ENCODE peak calls at places on chromosomes 13 and 19, in seven cellular contexts. Q, H, M, B, W, O and V are unnamed samples.

GRCh38 chr19:50992666-50993035 is 8.8 kb downstream of the KLK8 start:
- DNase-seq in H (no peak), Q (no peak), B (no peak), O (no peak), M (no peak), W (no peak), V (no peak)

GRCh38 chr13:103164239-103164638 is 98.0 kb upstream of the SLC10A2 start:
- DNase-seq in M (no peak), H (no peak), W (no peak), B (no peak), O (no peak), Q (no peak), V (no peak)

GRCh38 chr19:1104452-1105216 is 840 bp downstream of the GPX4 start:
- DNase-seq in B (peak), M (peak), O (peak), H (no peak), W (peak), Q (no peak), V (peak)

GRCh38 chr13:60178327-60178726 is 14.6 kb upstream of the DIAPH3 start:
- DNase-seq in O (no peak), W (no peak), H (no peak), Q (no peak), B (no peak), M (no peak), V (no peak)

GRCh38 chr13:79725841-79726240 is 244.9 kb downstream of the NDFIP2 start:
- DNase-seq in O (no peak), Q (no peak), H (no peak), W (no peak), B (no peak), M (no peak), V (no peak)

GRCh38 chr19:49361438-49362047 is 673 bp downstream of the TEAD2 start:
- DNase-seq in O (no peak), B (peak), M (peak), W (peak), H (no peak), Q (no peak), V (peak)

GRCh38 chr13:24097667-24098066 is 62.9 kb upstream of the SPATA13 start:
- DNase-seq in Q (no peak), W (no peak), B (no peak), O (no peak), H (no peak), M (no peak), V (no peak)

GRCh38 chr13:101397742-101398141 is 18.6 kb downstream of the NALCN start:
- DNase-seq in H (no peak), M (peak), Q (no peak), B (peak), W (no peak), O (no peak), V (no peak)

GRCh38 chr13:32752997-32753606 is 166.8 kb downstream of the PDS5B start:
- DNase-seq in Q (no peak), O (no peak), H (no peak), W (no peak), B (no peak), M (no peak), V (no peak)

GRCh38 chr19:56309511-56310185 is 5.0 kb downstream of the ZSCAN5A start:
- DNase-seq in Q (peak), M (peak), O (peak), W (no peak), H (peak), B (no peak), V (no peak)

GRCh38 chr13:53783466-53783865 is 754.9 kb downstream of the OLFM4 start:
- DNase-seq in Q (no peak), O (no peak), H (no peak), W (no peak), B (no peak), M (no peak), V (no peak)

GRCh38 chr13:111474136-111475002 is 153.9 kb downstream of the TEX29 start:
- DNase-seq in W (peak), O (peak), H (no peak), B (peak), M (peak), Q (peak), V (no peak)

GRCh38 chr13:112366907-112367646 is 9.1 kb upstream of the SPACA7 start:
- DNase-seq in Q (no peak), O (no peak), B (no peak), H (no peak), M (no peak), W (no peak), V (no peak)

GRCh38 chr13:109271991-109272454 is 514.4 kb downstream of the IRS2 start:
- DNase-seq in H (no peak), M (peak), Q (no peak), O (no peak), W (no peak), B (peak), V (no peak)

GRCh38 chr19:17965370-17966114 is 1.4 kb upstream of the KCNN1 start:
- DNase-seq in W (no peak), H (no peak), Q (no peak), M (no peak), B (no peak), O (no peak), V (no peak)

GRCh38 chr13:31431722-31432137 is 232.0 kb downstream of the B3GLCT start:
- DNase-seq in W (peak), B (no peak), Q (peak), H (no peak), O (peak), M (peak), V (peak)

GRCh38 chr13:112828082-112828699 is 138.4 kb downstream of the ATP11A start:
- DNase-seq in W (no peak), Q (no peak), B (no peak), M (no peak), H (no peak), O (no peak), V (no peak)

GRCh38 chr19:41206926-41207750 is 11.9 kb upstream of the AXL start:
- DNase-seq in Q (no peak), W (no peak), H (no peak), B (no peak), O (no peak), M (no peak), V (no peak)

GRCh38 chr19:18208098-18208951 is 4.5 kb upstream of the RAB3A start:
- DNase-seq in O (peak), H (no peak), W (no peak), B (no peak), M (peak), Q (no peak), V (no peak)

GRCh38 chr13:113920173-113920572 is 53.7 kb downstream of the C13orf46 start:
- DNase-seq in O (no peak), M (no peak), B (no peak), W (no peak), Q (no peak), H (no peak), V (no peak)

GRCh38 chr13:88526186-88526852 is 855.1 kb downstream of the SLITRK5 start:
- DNase-seq in H (no peak), B (no peak), Q (peak), M (no peak), W (peak), O (no peak), V (no peak)

GRCh38 chr19:16168465-16169081 is 4.8 kb downstream of the CIB3 start:
- DNase-seq in H (no peak), M (no peak), O (no peak), Q (no peak), W (no peak), B (no peak), V (no peak)

GRCh38 chr19:51065221-51065960 is 499 bp upstream of the KLK13 start:
- DNase-seq in O (no peak), W (no peak), H (no peak), M (no peak), Q (no peak), B (no peak), V (no peak)

GRCh38 chr13:85690368-85690767 is 108.9 kb downstream of the SLITRK6 start:
- DNase-seq in W (no peak), M (no peak), B (no peak), H (no peak), O (no peak), Q (no peak), V (no peak)

GRCh38 chr13:32846020-32846451 is 170.2 kb upstream of the KL start:
- DNase-seq in H (no peak), M (no peak), O (no peak), B (no peak), W (no peak), Q (no peak), V (no peak)

GRCh38 chr13:51768378-51768921 is 35.5 kb downstream of the DHRS12 start:
- DNase-seq in B (no peak), H (no peak), M (no peak), Q (peak), W (peak), O (no peak), V (no peak)

GRCh38 chr19:18736415-18737336 is 53.2 kb downstream of the CRTC1 start:
- DNase-seq in B (no peak), O (no peak), H (no peak), Q (no peak), W (no peak), M (no peak), V (no peak)